ENCODE peak calls at places on chromosomes 3 and 15, in eight cellular contexts. One of them, this sample, is unnamed.

GRCh38 chr3:40387001-40387894 is at the start of gene ENTPD3:
- ATAC-seq in naive thymus-derived CD4-positive, alpha-beta T cell: peak; percentile 81
- ATAC-seq in effector memory CD8-positive, alpha-beta T cell: peak; percentile 89
- ATAC-seq in sciatic nerve: peak; percentile 55
- ATAC-seq in activated T-helper 17 cell treated with anti-CD3 and anti-CD28 coated beads, Interleukin-2, amount 50 U/mL, for 72 hours: peak; percentile 85
- ATAC-seq in omental fat pad: peak; percentile 69
- ATAC-seq in CD8-positive, alpha-beta T cell: peak; percentile 88
- ATAC-seq in activated naive CD4-positive, alpha-beta T cell treated with anti-CD3 and anti-CD28 coated beads, Interleukin-2, amount 50 U/mL, for 72 hours: peak; percentile 59
- ATAC-seq in this sample: peak; percentile 73

GRCh38 chr3:130609166-130609574 is 92.2 kb downstream of the COL6A6 start:
- ATAC-seq in naive thymus-derived CD4-positive, alpha-beta T cell: no peak
- ATAC-seq in effector memory CD8-positive, alpha-beta T cell: no peak
- ATAC-seq in sciatic nerve: peak; percentile 97
- ATAC-seq in activated T-helper 17 cell treated with anti-CD3 and anti-CD28 coated beads, Interleukin-2, amount 50 U/mL, for 72 hours: no peak
- ATAC-seq in omental fat pad: peak; percentile 77
- ATAC-seq in CD8-positive, alpha-beta T cell: no peak
- ATAC-seq in activated naive CD4-positive, alpha-beta T cell treated with anti-CD3 and anti-CD28 coated beads, Interleukin-2, amount 50 U/mL, for 72 hours: no peak
- ATAC-seq in this sample: no peak

GRCh38 chr15:93983501-93983900 is 247.9 kb upstream of the MCTP2 start:
- ATAC-seq in naive thymus-derived CD4-positive, alpha-beta T cell: no peak
- ATAC-seq in effector memory CD8-positive, alpha-beta T cell: no peak
- ATAC-seq in sciatic nerve: no peak
- ATAC-seq in activated T-helper 17 cell treated with anti-CD3 and anti-CD28 coated beads, Interleukin-2, amount 50 U/mL, for 72 hours: no peak
- ATAC-seq in omental fat pad: no peak
- ATAC-seq in CD8-positive, alpha-beta T cell: no peak
- ATAC-seq in activated naive CD4-positive, alpha-beta T cell treated with anti-CD3 and anti-CD28 coated beads, Interleukin-2, amount 50 U/mL, for 72 hours: no peak
- ATAC-seq in this sample: no peak

GRCh38 chr15:40454904-40455391 is 14.2 kb downstream of the BAHD1 start:
- ATAC-seq in naive thymus-derived CD4-positive, alpha-beta T cell: no peak
- ATAC-seq in effector memory CD8-positive, alpha-beta T cell: no peak
- ATAC-seq in sciatic nerve: no peak
- ATAC-seq in activated T-helper 17 cell treated with anti-CD3 and anti-CD28 coated beads, Interleukin-2, amount 50 U/mL, for 72 hours: peak; percentile 37
- ATAC-seq in omental fat pad: peak; percentile 46
- ATAC-seq in CD8-positive, alpha-beta T cell: peak; percentile 38
- ATAC-seq in activated naive CD4-positive, alpha-beta T cell treated with anti-CD3 and anti-CD28 coated beads, Interleukin-2, amount 50 U/mL, for 72 hours: peak; percentile 40
- ATAC-seq in this sample: no peak

GRCh38 chr3:141332436-141332835 is 35.9 kb upstream of the ZBTB38 start:
- ATAC-seq in naive thymus-derived CD4-positive, alpha-beta T cell: no peak
- ATAC-seq in effector memory CD8-positive, alpha-beta T cell: no peak
- ATAC-seq in sciatic nerve: no peak
- ATAC-seq in activated T-helper 17 cell treated with anti-CD3 and anti-CD28 coated beads, Interleukin-2, amount 50 U/mL, for 72 hours: no peak
- ATAC-seq in omental fat pad: no peak
- ATAC-seq in CD8-positive, alpha-beta T cell: no peak
- ATAC-seq in activated naive CD4-positive, alpha-beta T cell treated with anti-CD3 and anti-CD28 coated beads, Interleukin-2, amount 50 U/mL, for 72 hours: no peak
- ATAC-seq in this sample: no peak

GRCh38 chr3:18016366-18016765 is 273.9 kb upstream of the TBC1D5 start:
- ATAC-seq in naive thymus-derived CD4-positive, alpha-beta T cell: no peak
- ATAC-seq in effector memory CD8-positive, alpha-beta T cell: no peak
- ATAC-seq in sciatic nerve: no peak
- ATAC-seq in activated T-helper 17 cell treated with anti-CD3 and anti-CD28 coated beads, Interleukin-2, amount 50 U/mL, for 72 hours: no peak
- ATAC-seq in omental fat pad: no peak
- ATAC-seq in CD8-positive, alpha-beta T cell: no peak
- ATAC-seq in activated naive CD4-positive, alpha-beta T cell treated with anti-CD3 and anti-CD28 coated beads, Interleukin-2, amount 50 U/mL, for 72 hours: no peak
- ATAC-seq in this sample: no peak

GRCh38 chr3:127538569-127538968 is 52.0 kb downstream of the TPRA1 start:
- ATAC-seq in naive thymus-derived CD4-positive, alpha-beta T cell: no peak
- ATAC-seq in effector memory CD8-positive, alpha-beta T cell: no peak
- ATAC-seq in sciatic nerve: no peak
- ATAC-seq in activated T-helper 17 cell treated with anti-CD3 and anti-CD28 coated beads, Interleukin-2, amount 50 U/mL, for 72 hours: no peak
- ATAC-seq in omental fat pad: no peak
- ATAC-seq in CD8-positive, alpha-beta T cell: no peak
- ATAC-seq in activated naive CD4-positive, alpha-beta T cell treated with anti-CD3 and anti-CD28 coated beads, Interleukin-2, amount 50 U/mL, for 72 hours: no peak
- ATAC-seq in this sample: no peak

GRCh38 chr3:146589899-146590508 is 15.1 kb downstream of the PLSCR5 start:
- ATAC-seq in naive thymus-derived CD4-positive, alpha-beta T cell: no peak
- ATAC-seq in effector memory CD8-positive, alpha-beta T cell: no peak
- ATAC-seq in sciatic nerve: peak; percentile 55
- ATAC-seq in activated T-helper 17 cell treated with anti-CD3 and anti-CD28 coated beads, Interleukin-2, amount 50 U/mL, for 72 hours: no peak
- ATAC-seq in omental fat pad: no peak
- ATAC-seq in CD8-positive, alpha-beta T cell: no peak
- ATAC-seq in activated naive CD4-positive, alpha-beta T cell treated with anti-CD3 and anti-CD28 coated beads, Interleukin-2, amount 50 U/mL, for 72 hours: no peak
- ATAC-seq in this sample: no peak

GRCh38 chr3:149004622-149005021 is 13.3 kb downstream of the GYG1 start:
- ATAC-seq in naive thymus-derived CD4-positive, alpha-beta T cell: no peak
- ATAC-seq in effector memory CD8-positive, alpha-beta T cell: no peak
- ATAC-seq in sciatic nerve: peak; percentile 81
- ATAC-seq in activated T-helper 17 cell treated with anti-CD3 and anti-CD28 coated beads, Interleukin-2, amount 50 U/mL, for 72 hours: no peak
- ATAC-seq in omental fat pad: no peak
- ATAC-seq in CD8-positive, alpha-beta T cell: no peak
- ATAC-seq in activated naive CD4-positive, alpha-beta T cell treated with anti-CD3 and anti-CD28 coated beads, Interleukin-2, amount 50 U/mL, for 72 hours: no peak
- ATAC-seq in this sample: no peak

GRCh38 chr3:139310474-139310933 is 33.3 kb upstream of the MRPS22 start:
- ATAC-seq in naive thymus-derived CD4-positive, alpha-beta T cell: no peak
- ATAC-seq in effector memory CD8-positive, alpha-beta T cell: no peak
- ATAC-seq in sciatic nerve: no peak
- ATAC-seq in activated T-helper 17 cell treated with anti-CD3 and anti-CD28 coated beads, Interleukin-2, amount 50 U/mL, for 72 hours: no peak
- ATAC-seq in omental fat pad: no peak
- ATAC-seq in CD8-positive, alpha-beta T cell: no peak
- ATAC-seq in activated naive CD4-positive, alpha-beta T cell treated with anti-CD3 and anti-CD28 coated beads, Interleukin-2, amount 50 U/mL, for 72 hours: no peak
- ATAC-seq in this sample: no peak

GRCh38 chr15:39539973-39540558 is 40.8 kb upstream of the THBS1 start:
- ATAC-seq in naive thymus-derived CD4-positive, alpha-beta T cell: no peak
- ATAC-seq in effector memory CD8-positive, alpha-beta T cell: no peak
- ATAC-seq in sciatic nerve: no peak
- ATAC-seq in activated T-helper 17 cell treated with anti-CD3 and anti-CD28 coated beads, Interleukin-2, amount 50 U/mL, for 72 hours: no peak
- ATAC-seq in omental fat pad: peak; percentile 67
- ATAC-seq in CD8-positive, alpha-beta T cell: no peak
- ATAC-seq in activated naive CD4-positive, alpha-beta T cell treated with anti-CD3 and anti-CD28 coated beads, Interleukin-2, amount 50 U/mL, for 72 hours: no peak
- ATAC-seq in this sample: no peak

GRCh38 chr3:61250784-61251173 is 473 bp downstream of the FHIT start:
- ATAC-seq in naive thymus-derived CD4-positive, alpha-beta T cell: no peak
- ATAC-seq in effector memory CD8-positive, alpha-beta T cell: no peak
- ATAC-seq in sciatic nerve: peak; percentile 78
- ATAC-seq in activated T-helper 17 cell treated with anti-CD3 and anti-CD28 coated beads, Interleukin-2, amount 50 U/mL, for 72 hours: peak; percentile 18
- ATAC-seq in omental fat pad: no peak
- ATAC-seq in CD8-positive, alpha-beta T cell: no peak
- ATAC-seq in activated naive CD4-positive, alpha-beta T cell treated with anti-CD3 and anti-CD28 coated beads, Interleukin-2, amount 50 U/mL, for 72 hours: peak; percentile 26
- ATAC-seq in this sample: no peak

GRCh38 chr15:85556618-85556895 is 176.2 kb downstream of the AKAP13 start:
- ATAC-seq in naive thymus-derived CD4-positive, alpha-beta T cell: peak; percentile 34
- ATAC-seq in effector memory CD8-positive, alpha-beta T cell: no peak
- ATAC-seq in sciatic nerve: no peak
- ATAC-seq in activated T-helper 17 cell treated with anti-CD3 and anti-CD28 coated beads, Interleukin-2, amount 50 U/mL, for 72 hours: no peak
- ATAC-seq in omental fat pad: no peak
- ATAC-seq in CD8-positive, alpha-beta T cell: no peak
- ATAC-seq in activated naive CD4-positive, alpha-beta T cell treated with anti-CD3 and anti-CD28 coated beads, Interleukin-2, amount 50 U/mL, for 72 hours: peak; percentile 14
- ATAC-seq in this sample: no peak

GRCh38 chr15:31001702-31002101 is 10.3 kb upstream of the MTMR10 start:
- ATAC-seq in naive thymus-derived CD4-positive, alpha-beta T cell: no peak
- ATAC-seq in effector memory CD8-positive, alpha-beta T cell: no peak
- ATAC-seq in sciatic nerve: no peak
- ATAC-seq in activated T-helper 17 cell treated with anti-CD3 and anti-CD28 coated beads, Interleukin-2, amount 50 U/mL, for 72 hours: no peak
- ATAC-seq in omental fat pad: no peak
- ATAC-seq in CD8-positive, alpha-beta T cell: no peak
- ATAC-seq in activated naive CD4-positive, alpha-beta T cell treated with anti-CD3 and anti-CD28 coated beads, Interleukin-2, amount 50 U/mL, for 72 hours: no peak
- ATAC-seq in this sample: no peak

GRCh38 chr3:57692404-57693191 is at the start of gene DENND6A:
- ATAC-seq in naive thymus-derived CD4-positive, alpha-beta T cell: peak; percentile 89
- ATAC-seq in effector memory CD8-positive, alpha-beta T cell: peak; percentile 76
- ATAC-seq in sciatic nerve: peak; percentile 95
- ATAC-seq in activated T-helper 17 cell treated with anti-CD3 and anti-CD28 coated beads, Interleukin-2, amount 50 U/mL, for 72 hours: peak; percentile 89
- ATAC-seq in omental fat pad: peak; percentile 84
- ATAC-seq in CD8-positive, alpha-beta T cell: peak; percentile 73
- ATAC-seq in activated naive CD4-positive, alpha-beta T cell treated with anti-CD3 and anti-CD28 coated beads, Interleukin-2, amount 50 U/mL, for 72 hours: peak; percentile 89
- ATAC-seq in this sample: peak; percentile 96

GRCh38 chr3:112638327-112639020 is 2.5 kb downstream of the CCDC80 start:
- ATAC-seq in naive thymus-derived CD4-positive, alpha-beta T cell: no peak
- ATAC-seq in effector memory CD8-positive, alpha-beta T cell: no peak
- ATAC-seq in sciatic nerve: peak; percentile 29
- ATAC-seq in activated T-helper 17 cell treated with anti-CD3 and anti-CD28 coated beads, Interleukin-2, amount 50 U/mL, for 72 hours: no peak
- ATAC-seq in omental fat pad: no peak
- ATAC-seq in CD8-positive, alpha-beta T cell: no peak
- ATAC-seq in activated naive CD4-positive, alpha-beta T cell treated with anti-CD3 and anti-CD28 coated beads, Interleukin-2, amount 50 U/mL, for 72 hours: no peak
- ATAC-seq in this sample: no peak

GRCh38 chr3:13716540-13717221 is 163.2 kb downstream of the WNT7A start:
- ATAC-seq in naive thymus-derived CD4-positive, alpha-beta T cell: no peak
- ATAC-seq in effector memory CD8-positive, alpha-beta T cell: no peak
- ATAC-seq in sciatic nerve: no peak
- ATAC-seq in activated T-helper 17 cell treated with anti-CD3 and anti-CD28 coated beads, Interleukin-2, amount 50 U/mL, for 72 hours: no peak
- ATAC-seq in omental fat pad: no peak
- ATAC-seq in CD8-positive, alpha-beta T cell: no peak
- ATAC-seq in activated naive CD4-positive, alpha-beta T cell treated with anti-CD3 and anti-CD28 coated beads, Interleukin-2, amount 50 U/mL, for 72 hours: no peak
- ATAC-seq in this sample: no peak

GRCh38 chr3:99862208-99862607 is 44.5 kb downstream of the CMSS1 start:
- ATAC-seq in naive thymus-derived CD4-positive, alpha-beta T cell: no peak
- ATAC-seq in effector memory CD8-positive, alpha-beta T cell: no peak
- ATAC-seq in sciatic nerve: no peak
- ATAC-seq in activated T-helper 17 cell treated with anti-CD3 and anti-CD28 coated beads, Interleukin-2, amount 50 U/mL, for 72 hours: no peak
- ATAC-seq in omental fat pad: no peak
- ATAC-seq in CD8-positive, alpha-beta T cell: no peak
- ATAC-seq in activated naive CD4-positive, alpha-beta T cell treated with anti-CD3 and anti-CD28 coated beads, Interleukin-2, amount 50 U/mL, for 72 hours: no peak
- ATAC-seq in this sample: no peak

GRCh38 chr3:53721187-53721946 is 124.9 kb downstream of the CHDH start:
- ATAC-seq in naive thymus-derived CD4-positive, alpha-beta T cell: no peak
- ATAC-seq in effector memory CD8-positive, alpha-beta T cell: no peak
- ATAC-seq in sciatic nerve: no peak
- ATAC-seq in activated T-helper 17 cell treated with anti-CD3 and anti-CD28 coated beads, Interleukin-2, amount 50 U/mL, for 72 hours: peak; percentile 46
- ATAC-seq in omental fat pad: no peak
- ATAC-seq in CD8-positive, alpha-beta T cell: no peak
- ATAC-seq in activated naive CD4-positive, alpha-beta T cell treated with anti-CD3 and anti-CD28 coated beads, Interleukin-2, amount 50 U/mL, for 72 hours: no peak
- ATAC-seq in this sample: peak; percentile 63

GRCh38 chr3:14177580-14178246 is 688 bp downstream of the XPC start:
- ATAC-seq in naive thymus-derived CD4-positive, alpha-beta T cell: peak; percentile 1
- ATAC-seq in effector memory CD8-positive, alpha-beta T cell: peak; percentile 3
- ATAC-seq in sciatic nerve: peak; percentile 22
- ATAC-seq in activated T-helper 17 cell treated with anti-CD3 and anti-CD28 coated beads, Interleukin-2, amount 50 U/mL, for 72 hours: peak; percentile 5
- ATAC-seq in omental fat pad: peak; percentile 50
- ATAC-seq in CD8-positive, alpha-beta T cell: peak; percentile 0
- ATAC-seq in activated naive CD4-positive, alpha-beta T cell treated with anti-CD3 and anti-CD28 coated beads, Interleukin-2, amount 50 U/mL, for 72 hours: peak; percentile 12
- ATAC-seq in this sample: peak; percentile 3

GRCh38 chr15:57562220-57562769 is 29.4 kb upstream of the MYZAP start:
- ATAC-seq in naive thymus-derived CD4-positive, alpha-beta T cell: no peak
- ATAC-seq in effector memory CD8-positive, alpha-beta T cell: no peak
- ATAC-seq in sciatic nerve: no peak
- ATAC-seq in activated T-helper 17 cell treated with anti-CD3 and anti-CD28 coated beads, Interleukin-2, amount 50 U/mL, for 72 hours: no peak
- ATAC-seq in omental fat pad: no peak
- ATAC-seq in CD8-positive, alpha-beta T cell: no peak
- ATAC-seq in activated naive CD4-positive, alpha-beta T cell treated with anti-CD3 and anti-CD28 coated beads, Interleukin-2, amount 50 U/mL, for 72 hours: no peak
- ATAC-seq in this sample: no peak

GRCh38 chr3:185992801-185993467 is 55.1 kb upstream of the TRA2B start:
- ATAC-seq in naive thymus-derived CD4-positive, alpha-beta T cell: no peak
- ATAC-seq in effector memory CD8-positive, alpha-beta T cell: no peak
- ATAC-seq in sciatic nerve: peak; percentile 94
- ATAC-seq in activated T-helper 17 cell treated with anti-CD3 and anti-CD28 coated beads, Interleukin-2, amount 50 U/mL, for 72 hours: no peak
- ATAC-seq in omental fat pad: no peak
- ATAC-seq in CD8-positive, alpha-beta T cell: no peak
- ATAC-seq in activated naive CD4-positive, alpha-beta T cell treated with anti-CD3 and anti-CD28 coated beads, Interleukin-2, amount 50 U/mL, for 72 hours: no peak
- ATAC-seq in this sample: no peak

GRCh38 chr3:171189394-171189793 is 162.9 kb upstream of the SLC2A2 start:
- ATAC-seq in naive thymus-derived CD4-positive, alpha-beta T cell: no peak
- ATAC-seq in effector memory CD8-positive, alpha-beta T cell: no peak
- ATAC-seq in sciatic nerve: no peak
- ATAC-seq in activated T-helper 17 cell treated with anti-CD3 and anti-CD28 coated beads, Interleukin-2, amount 50 U/mL, for 72 hours: peak; percentile 88
- ATAC-seq in omental fat pad: no peak
- ATAC-seq in CD8-positive, alpha-beta T cell: no peak
- ATAC-seq in activated naive CD4-positive, alpha-beta T cell treated with anti-CD3 and anti-CD28 coated beads, Interleukin-2, amount 50 U/mL, for 72 hours: peak; percentile 80
- ATAC-seq in this sample: no peak

GRCh38 chr15:31077181-31077580 is 24.3 kb downstream of the TRPM1 start:
- ATAC-seq in naive thymus-derived CD4-positive, alpha-beta T cell: no peak
- ATAC-seq in effector memory CD8-positive, alpha-beta T cell: no peak
- ATAC-seq in sciatic nerve: no peak
- ATAC-seq in activated T-helper 17 cell treated with anti-CD3 and anti-CD28 coated beads, Interleukin-2, amount 50 U/mL, for 72 hours: no peak
- ATAC-seq in omental fat pad: no peak
- ATAC-seq in CD8-positive, alpha-beta T cell: no peak
- ATAC-seq in activated naive CD4-positive, alpha-beta T cell treated with anti-CD3 and anti-CD28 coated beads, Interleukin-2, amount 50 U/mL, for 72 hours: no peak
- ATAC-seq in this sample: no peak

GRCh38 chr3:101845405-101845804 is 3.9 kb upstream of the NFKBIZ start:
- ATAC-seq in naive thymus-derived CD4-positive, alpha-beta T cell: no peak
- ATAC-seq in effector memory CD8-positive, alpha-beta T cell: no peak
- ATAC-seq in sciatic nerve: no peak
- ATAC-seq in activated T-helper 17 cell treated with anti-CD3 and anti-CD28 coated beads, Interleukin-2, amount 50 U/mL, for 72 hours: no peak
- ATAC-seq in omental fat pad: no peak
- ATAC-seq in CD8-positive, alpha-beta T cell: no peak
- ATAC-seq in activated naive CD4-positive, alpha-beta T cell treated with anti-CD3 and anti-CD28 coated beads, Interleukin-2, amount 50 U/mL, for 72 hours: no peak
- ATAC-seq in this sample: no peak

GRCh38 chr15:42727740-42728355 is 9.1 kb downstream of the CDAN1 start:
- ATAC-seq in naive thymus-derived CD4-positive, alpha-beta T cell: no peak
- ATAC-seq in effector memory CD8-positive, alpha-beta T cell: no peak
- ATAC-seq in sciatic nerve: no peak
- ATAC-seq in activated T-helper 17 cell treated with anti-CD3 and anti-CD28 coated beads, Interleukin-2, amount 50 U/mL, for 72 hours: no peak
- ATAC-seq in omental fat pad: no peak
- ATAC-seq in CD8-positive, alpha-beta T cell: no peak
- ATAC-seq in activated naive CD4-positive, alpha-beta T cell treated with anti-CD3 and anti-CD28 coated beads, Interleukin-2, amount 50 U/mL, for 72 hours: no peak
- ATAC-seq in this sample: no peak

GRCh38 chr3:194633349-194634004 is at the start of gene TMEM44:
- ATAC-seq in naive thymus-derived CD4-positive, alpha-beta T cell: peak; percentile 87
- ATAC-seq in effector memory CD8-positive, alpha-beta T cell: peak; percentile 72
- ATAC-seq in sciatic nerve: peak; percentile 85
- ATAC-seq in activated T-helper 17 cell treated with anti-CD3 and anti-CD28 coated beads, Interleukin-2, amount 50 U/mL, for 72 hours: peak; percentile 79
- ATAC-seq in omental fat pad: peak; percentile 93
- ATAC-seq in CD8-positive, alpha-beta T cell: peak; percentile 83
- ATAC-seq in activated naive CD4-positive, alpha-beta T cell treated with anti-CD3 and anti-CD28 coated beads, Interleukin-2, amount 50 U/mL, for 72 hours: peak; percentile 74
- ATAC-seq in this sample: peak; percentile 87

GRCh38 chr3:41933154-41933676 is 28.7 kb downstream of the ULK4 start:
- ATAC-seq in naive thymus-derived CD4-positive, alpha-beta T cell: no peak
- ATAC-seq in effector memory CD8-positive, alpha-beta T cell: no peak
- ATAC-seq in sciatic nerve: no peak
- ATAC-seq in activated T-helper 17 cell treated with anti-CD3 and anti-CD28 coated beads, Interleukin-2, amount 50 U/mL, for 72 hours: no peak
- ATAC-seq in omental fat pad: peak; percentile 28
- ATAC-seq in CD8-positive, alpha-beta T cell: no peak
- ATAC-seq in activated naive CD4-positive, alpha-beta T cell treated with anti-CD3 and anti-CD28 coated beads, Interleukin-2, amount 50 U/mL, for 72 hours: no peak
- ATAC-seq in this sample: no peak

GRCh38 chr15:60551781-60552161 is 72.8 kb upstream of the ICE2 start:
- ATAC-seq in naive thymus-derived CD4-positive, alpha-beta T cell: peak; percentile 50
- ATAC-seq in effector memory CD8-positive, alpha-beta T cell: peak; percentile 34
- ATAC-seq in sciatic nerve: no peak
- ATAC-seq in activated T-helper 17 cell treated with anti-CD3 and anti-CD28 coated beads, Interleukin-2, amount 50 U/mL, for 72 hours: peak; percentile 15
- ATAC-seq in omental fat pad: no peak
- ATAC-seq in CD8-positive, alpha-beta T cell: peak; percentile 19
- ATAC-seq in activated naive CD4-positive, alpha-beta T cell treated with anti-CD3 and anti-CD28 coated beads, Interleukin-2, amount 50 U/mL, for 72 hours: peak; percentile 8
- ATAC-seq in this sample: peak; percentile 49

GRCh38 chr15:72222433-72222832 is 8.6 kb downstream of the PKM start:
- ATAC-seq in naive thymus-derived CD4-positive, alpha-beta T cell: no peak
- ATAC-seq in effector memory CD8-positive, alpha-beta T cell: no peak
- ATAC-seq in sciatic nerve: no peak
- ATAC-seq in activated T-helper 17 cell treated with anti-CD3 and anti-CD28 coated beads, Interleukin-2, amount 50 U/mL, for 72 hours: no peak
- ATAC-seq in omental fat pad: peak; percentile 92
- ATAC-seq in CD8-positive, alpha-beta T cell: no peak
- ATAC-seq in activated naive CD4-positive, alpha-beta T cell treated with anti-CD3 and anti-CD28 coated beads, Interleukin-2, amount 50 U/mL, for 72 hours: no peak
- ATAC-seq in this sample: no peak

GRCh38 chr3:10366681-10367101 is 45.8 kb upstream of the SEC13 start:
- ATAC-seq in naive thymus-derived CD4-positive, alpha-beta T cell: no peak
- ATAC-seq in effector memory CD8-positive, alpha-beta T cell: no peak
- ATAC-seq in sciatic nerve: peak; percentile 93
- ATAC-seq in activated T-helper 17 cell treated with anti-CD3 and anti-CD28 coated beads, Interleukin-2, amount 50 U/mL, for 72 hours: peak; percentile 82
- ATAC-seq in omental fat pad: no peak
- ATAC-seq in CD8-positive, alpha-beta T cell: no peak
- ATAC-seq in activated naive CD4-positive, alpha-beta T cell treated with anti-CD3 and anti-CD28 coated beads, Interleukin-2, amount 50 U/mL, for 72 hours: peak; percentile 70
- ATAC-seq in this sample: peak; percentile 42

GRCh38 chr3:65581313-65581712 is 457.4 kb downstream of the MAGI1 start:
- ATAC-seq in naive thymus-derived CD4-positive, alpha-beta T cell: no peak
- ATAC-seq in effector memory CD8-positive, alpha-beta T cell: no peak
- ATAC-seq in sciatic nerve: no peak
- ATAC-seq in activated T-helper 17 cell treated with anti-CD3 and anti-CD28 coated beads, Interleukin-2, amount 50 U/mL, for 72 hours: no peak
- ATAC-seq in omental fat pad: no peak
- ATAC-seq in CD8-positive, alpha-beta T cell: no peak
- ATAC-seq in activated naive CD4-positive, alpha-beta T cell treated with anti-CD3 and anti-CD28 coated beads, Interleukin-2, amount 50 U/mL, for 72 hours: no peak
- ATAC-seq in this sample: no peak

GRCh38 chr3:133548090-133548489 is 25.4 kb upstream of the CDV3 start:
- ATAC-seq in naive thymus-derived CD4-positive, alpha-beta T cell: no peak
- ATAC-seq in effector memory CD8-positive, alpha-beta T cell: no peak
- ATAC-seq in sciatic nerve: peak; percentile 56
- ATAC-seq in activated T-helper 17 cell treated with anti-CD3 and anti-CD28 coated beads, Interleukin-2, amount 50 U/mL, for 72 hours: no peak
- ATAC-seq in omental fat pad: peak; percentile 77
- ATAC-seq in CD8-positive, alpha-beta T cell: no peak
- ATAC-seq in activated naive CD4-positive, alpha-beta T cell treated with anti-CD3 and anti-CD28 coated beads, Interleukin-2, amount 50 U/mL, for 72 hours: no peak
- ATAC-seq in this sample: no peak

GRCh38 chr15:67198157-67198754 is 56.2 kb downstream of the AAGAB start:
- ATAC-seq in naive thymus-derived CD4-positive, alpha-beta T cell: peak; percentile 49
- ATAC-seq in effector memory CD8-positive, alpha-beta T cell: no peak
- ATAC-seq in sciatic nerve: no peak
- ATAC-seq in activated T-helper 17 cell treated with anti-CD3 and anti-CD28 coated beads, Interleukin-2, amount 50 U/mL, for 72 hours: peak; percentile 90
- ATAC-seq in omental fat pad: no peak
- ATAC-seq in CD8-positive, alpha-beta T cell: no peak
- ATAC-seq in activated naive CD4-positive, alpha-beta T cell treated with anti-CD3 and anti-CD28 coated beads, Interleukin-2, amount 50 U/mL, for 72 hours: peak; percentile 37
- ATAC-seq in this sample: peak; percentile 86

This sample was measured in stimulated activated memory B cell treated with anti-CD40 and anti-IgM and Interleukin-4, amounts not matched to agents 10 μg/mL and 1 μg/mL and 100 μg/mL, for 72 hours.